ENCODE peak calls at places on chromosomes 12 and 14, in eight cellular contexts. V is suprapubic skin, N is uterus, Z is HFF-Myc, J is astrocyte of the spinal cord, U is fibroblast of lung, X is adipocyte, W is Peyer's patch. P is an unnamed sample.

GRCh38 chr12:7019043-7019569 is 830 bp upstream of the LPCAT3 start:
- DNase-seq in V (no peak), N (no peak), Z (no peak), J (no peak), U (no peak), X (peak; percentile 10), W (no peak), P (peak; percentile 20)

GRCh38 chr14:55377236-55377635 is 34.4 kb downstream of the ATG14 start:
- DNase-seq in V (no peak), N (no peak), Z (no peak), J (no peak), U (no peak), X (no peak), W (no peak), P (no peak)

GRCh38 chr14:92848941-92849340 is 54.8 kb downstream of the GOLGA5 start:
- DNase-seq in V (no peak), N (no peak), Z (no peak), J (no peak), U (no peak), X (no peak), W (no peak), P (no peak)

GRCh38 chr12:89129471-89129870 is 222.8 kb downstream of the DUSP6 start:
- DNase-seq in V (no peak), N (no peak), Z (no peak), J (no peak), U (no peak), X (no peak), W (no peak), P (no peak)

GRCh38 chr14:87491816-87492215 is 501.2 kb downstream of the GALC start:
- DNase-seq in V (no peak), N (no peak), Z (no peak), J (no peak), U (no peak), X (no peak), W (no peak), P (no peak)

GRCh38 chr12:103936679-103937078 is 6.5 kb downstream of the HSP90B1 start:
- DNase-seq in V (no peak), N (no peak), Z (no peak), J (no peak), U (no peak), X (no peak), W (no peak), P (no peak)

GRCh38 chr12:1130164-1130563 is 139.1 kb downstream of the ERC1 start:
- DNase-seq in V (no peak), N (no peak), Z (no peak), J (no peak), U (no peak), X (no peak), W (no peak), P (no peak)

GRCh38 chr12:11651785-11652184 is 2.3 kb downstream of the ETV6 start:
- DNase-seq in V (no peak), N (no peak), Z (no peak), J (peak; percentile 42), U (peak; percentile 39), X (peak; percentile 55), W (no peak), P (no peak)

GRCh38 chr14:30153662-30154061 is 226.0 kb upstream of the PRKD1 start:
- DNase-seq in V (no peak), N (no peak), Z (no peak), J (no peak), U (no peak), X (peak; percentile 27), W (no peak), P (no peak)

GRCh38 chr14:36214476-36215216 is 38.1 kb upstream of the PTCSC3 start:
- DNase-seq in V (no peak), N (no peak), Z (no peak), J (no peak), U (no peak), X (no peak), W (no peak), P (no peak)

GRCh38 chr12:53174881-53175491 is 5.5 kb upstream of the ZNF740 start:
- DNase-seq in V (no peak), N (no peak), Z (no peak), J (no peak), U (peak; percentile 35), X (peak; percentile 24), W (no peak), P (peak; percentile 64)

GRCh38 chr12:6202331-6202730 is 2.1 kb downstream of the CD9 start:
- DNase-seq in V (no peak), N (no peak), Z (no peak), J (no peak), U (no peak), X (no peak), W (no peak), P (no peak)

GRCh38 chr14:82414853-82415539 is 881.3 kb upstream of the SEL1L start:
- DNase-seq in V (no peak), N (no peak), Z (no peak), J (no peak), U (no peak), X (no peak), W (no peak), P (no peak)

GRCh38 chr14:39246618-39247017 is 12.9 kb downstream of the MIA2 start:
- DNase-seq in V (no peak), N (no peak), Z (no peak), J (no peak), U (no peak), X (no peak), W (no peak), P (no peak)

GRCh38 chr12:106189341-106189740 is 50.6 kb upstream of the NUAK1 start:
- DNase-seq in V (no peak), N (no peak), Z (no peak), J (no peak), U (no peak), X (no peak), W (no peak), P (no peak)

GRCh38 chr14:93318927-93319326 is 13.9 kb downstream of the BTBD7 start:
- DNase-seq in V (no peak), N (no peak), Z (no peak), J (no peak), U (no peak), X (peak; percentile 55), W (no peak), P (no peak)

GRCh38 chr12:92085483-92086040 is 60.1 kb downstream of the BTG1 start:
- DNase-seq in V (no peak), N (no peak), Z (no peak), J (no peak), U (peak; percentile 47), X (no peak), W (no peak), P (no peak)

GRCh38 chr12:102172436-102172835 is 25.2 kb downstream of the PMCH start:
- DNase-seq in V (no peak), N (no peak), Z (no peak), J (peak; percentile 68), U (peak; percentile 86), X (peak; percentile 77), W (no peak), P (peak; percentile 69)

GRCh38 chr12:24929953-24930352 is 18.9 kb downstream of the BCAT1 start:
- DNase-seq in V (no peak), N (no peak), Z (no peak), J (no peak), U (no peak), X (no peak), W (no peak), P (no peak)

GRCh38 chr14:77646907-77647306 is 30.5 kb upstream of the SPTLC2 start:
- DNase-seq in V (no peak), N (no peak), Z (no peak), J (no peak), U (no peak), X (no peak), W (no peak), P (no peak)

GRCh38 chr14:77645520-77646230 is 29.2 kb upstream of the SPTLC2 start:
- DNase-seq in V (no peak), N (no peak), Z (no peak), J (no peak), U (no peak), X (no peak), W (no peak), P (no peak)

GRCh38 chr14:77648520-77649200 is 32.2 kb upstream of the SPTLC2 start:
- DNase-seq in V (no peak), N (no peak), Z (no peak), J (no peak), U (no peak), X (no peak), W (no peak), P (no peak)

GRCh38 chr14:77649326-77649725 is 32.9 kb upstream of the SPTLC2 start:
- DNase-seq in V (no peak), N (no peak), Z (no peak), J (no peak), U (no peak), X (peak; percentile 10), W (no peak), P (no peak)

GRCh38 chr14:77647853-77648252 is 31.4 kb upstream of the SPTLC2 start:
- DNase-seq in V (no peak), N (no peak), Z (no peak), J (no peak), U (no peak), X (no peak), W (no peak), P (no peak)
- H3K4me3 ChIP-seq in V (no peak overlapping the region), N (no peak overlapping the region), Z (no peak overlapping the region), J (no peak overlapping the region), U (no peak overlapping the region), X (no peak overlapping the region), W (no peak overlapping the region), P (no peak overlapping the region)

DNA sequence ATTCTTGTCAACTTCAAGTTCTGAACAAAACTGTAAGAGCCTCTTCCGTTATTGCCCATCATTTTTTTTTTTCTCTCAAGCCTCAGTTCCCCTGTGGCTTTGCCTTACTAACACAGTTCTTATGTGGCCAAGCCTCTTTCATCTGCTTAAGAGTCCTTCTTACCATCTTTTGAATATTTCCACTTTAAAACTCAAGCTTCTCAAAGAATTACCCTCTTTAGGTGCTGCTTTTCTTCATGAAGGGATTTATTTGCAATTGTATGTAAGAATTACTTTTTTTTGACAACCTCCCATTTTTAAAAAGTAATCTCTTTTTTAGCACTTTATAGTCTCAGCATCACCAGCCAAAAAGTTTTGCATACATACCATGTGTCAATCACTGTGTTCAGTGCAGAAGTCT is 240.2 kb upstream of the RMST start:
- DNase-seq in V (no peak), N (no peak), Z (no peak), J (no peak), U (no peak), X (no peak), W (no peak), P (no peak)
- H3K4me3 ChIP-seq in V (no peak overlapping the region), N (no peak overlapping the region), Z (no peak overlapping the region), J (no peak overlapping the region), U (no peak overlapping the region), X (no peak overlapping the region), W (no peak overlapping the region), P (no peak overlapping the region)

GRCh38 chr12:113149361-113150150 is at the start of gene CFAP73:
- DNase-seq in V (no peak), N (no peak), Z (peak; percentile 72), J (peak; percentile 85), U (peak; percentile 72), X (peak; percentile 81), W (no peak), P (peak; percentile 84)
- H3K4me3 ChIP-seq in V (no peak within 1 kb of the TSS), N (no peak within 1 kb of the TSS), Z (no peak within 1 kb of the TSS), J (no peak within 1 kb of the TSS), U (peak within 1 kb of the TSS; percentile 21), X (no peak within 1 kb of the TSS), W (no peak within 1 kb of the TSS), P (peak within 1 kb of the TSS; percentile 20)

DNA sequence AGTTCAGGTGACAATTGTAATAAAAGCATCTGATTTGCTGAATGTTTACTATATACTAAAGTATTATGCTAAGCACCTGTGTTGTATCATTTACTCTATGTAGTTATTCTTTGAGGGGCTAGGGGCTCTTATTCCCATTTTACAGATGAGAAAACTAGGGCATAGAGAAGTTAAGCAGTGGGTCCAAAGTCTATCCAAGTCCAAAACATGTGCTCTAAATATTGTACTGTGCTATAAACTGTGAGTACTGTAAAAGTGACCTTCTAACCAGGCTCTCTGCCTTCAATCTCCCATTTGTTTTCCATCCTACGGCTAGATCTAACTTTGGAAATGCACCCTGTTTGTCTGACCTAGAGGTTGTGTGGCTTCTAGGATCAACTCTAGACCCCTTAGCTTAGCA is 9.0 kb downstream of the ACVR1B start:
- DNase-seq in V (no peak), N (no peak), Z (no peak), J (no peak), U (no peak), X (no peak), W (no peak), P (no peak)
- H3K4me3 ChIP-seq in V (no peak overlapping the region), N (no peak overlapping the region), Z (no peak overlapping the region), J (no peak overlapping the region), U (no peak overlapping the region), X (no peak overlapping the region), W (no peak overlapping the region), P (no peak overlapping the region)